ENCODE peak calls at places on chromosome 12, in ten cellular contexts. O is sigmoid colon; X is effector memory CD4-positive, alpha-beta T cell; U is body of pancreas; E is ovary; Q is uterus; H is K562; K is coronary artery; W is neuronal stem cell; Z is aorta. V is an unnamed sample.

GRCh38 chr12:106345739-106346138 is 11.8 kb upstream of the POLR3B start:
- DNase-seq in H (peak), O (no peak), Z (no peak), W (peak), Q (no peak), U (no peak), X (no peak), K (no peak), E (no peak), V (no peak)

GRCh38 chr12:11580125-11580751 is 69.2 kb upstream of the ETV6 start:
- DNase-seq in O (peak), H (no peak), E (no peak), Z (peak), K (no peak), U (no peak), X (no peak), Q (peak), W (no peak), V (no peak)

GRCh38 chr12:124884587-124885438 is 21.1 kb upstream of the SCARB1 start:
- DNase-seq in W (no peak), Q (no peak), U (no peak), Z (no peak), E (no peak), H (peak), O (no peak), X (no peak), K (no peak), V (no peak)

GRCh38 chr12:95615735-95616134 is 64.5 kb upstream of the USP44 start:
- DNase-seq in O (no peak), Z (no peak), X (no peak), E (no peak), U (no peak), H (no peak), W (no peak), Q (no peak), K (no peak), V (no peak)

GRCh38 chr12:53214687-53215455 is 7.8 kb upstream of the ITGB7 start:
- DNase-seq in X (no peak), Z (peak), Q (peak), E (no peak), O (no peak), H (no peak), W (no peak), U (no peak), K (no peak), V (no peak)

GRCh38 chr12:101830391-101831325 is at the start of gene GNPTAB:
- DNase-seq in W (peak), Q (peak), E (peak), Z (peak), K (peak), O (peak), X (peak), U (peak), H (peak), V (peak)

GRCh38 chr12:76531056-76531455 is 28.5 kb downstream of the OSBPL8 start:
- DNase-seq in E (no peak), U (no peak), H (no peak), K (no peak), W (no peak), O (no peak), Z (no peak), X (no peak), Q (no peak), V (no peak)

GRCh38 chr12:82517027-82517426 is 158.7 kb downstream of the METTL25 start:
- DNase-seq in K (no peak), Z (no peak), X (no peak), E (no peak), O (no peak), H (peak), W (no peak), Q (no peak), U (peak), V (no peak)

GRCh38 chr12:68515793-68516192 is 94.9 kb upstream of the RAP1B start:
- DNase-seq in Q (no peak), X (no peak), W (no peak), U (no peak), Z (no peak), K (no peak), H (no peak), E (no peak), O (no peak), V (no peak)

GRCh38 chr12:109736552-109737108 is 23.0 kb downstream of the FAM222A start:
- DNase-seq in W (peak), H (peak), E (no peak), X (no peak), K (no peak), O (peak), Q (peak), U (peak), Z (peak), V (no peak)

GRCh38 chr12:65534105-65534841 is 255.8 kb downstream of the MSRB3 start:
- DNase-seq in E (no peak), U (no peak), Q (no peak), Z (no peak), K (no peak), H (no peak), X (no peak), O (no peak), W (no peak), V (no peak)

GRCh38 chr12:68835333-68835908 is 27.4 kb downstream of the MDM2 start:
- DNase-seq in O (no peak), H (no peak), X (no peak), U (no peak), Q (no peak), K (no peak), Z (no peak), E (no peak), W (no peak), V (no peak)

GRCh38 chr12:118332511-118332910 is 40.2 kb downstream of the TAOK3 start:
- DNase-seq in H (no peak), Z (no peak), Q (no peak), E (no peak), O (no peak), X (no peak), W (no peak), U (no peak), K (no peak), V (no peak)

GRCh38 chr12:91786490-91787272 is 359.0 kb downstream of the BTG1 start:
- DNase-seq in K (no peak), U (no peak), Q (no peak), O (no peak), H (no peak), E (no peak), W (no peak), Z (no peak), X (no peak), V (no peak)

GRCh38 chr12:64404470-64405446 is 566 bp downstream of the XPOT start:
- DNase-seq in U (peak), H (peak), E (peak), X (peak), Q (peak), K (peak), W (no peak), O (peak), Z (peak), V (peak)

GRCh38 chr12:6337958-6338406 is 3.9 kb downstream of the TNFRSF1A start:
- DNase-seq in W (no peak), Z (no peak), Q (peak), K (no peak), U (no peak), X (no peak), H (no peak), O (no peak), E (no peak), V (no peak)

GRCh38 chr12:8823565-8824300 is 1.3 kb downstream of the A2ML1 start:
- DNase-seq in K (no peak), O (no peak), U (peak), H (peak), E (no peak), Q (peak), X (no peak), Z (no peak), W (peak), V (no peak)

GRCh38 chr12:131348226-131349010 is 362.5 kb upstream of the SFSWAP start:
- DNase-seq in H (no peak), Z (no peak), O (no peak), X (no peak), Q (no peak), W (no peak), U (no peak), E (no peak), K (peak), V (peak)

GRCh38 chr12:46461907-46462605 is 89.5 kb upstream of the SLC38A2 start:
- DNase-seq in E (no peak), O (no peak), W (no peak), X (no peak), K (no peak), Q (no peak), Z (no peak), H (no peak), U (no peak), V (no peak)

GRCh38 chr12:94148841-94149780 is 734 bp downstream of the PLXNC1 start:
- DNase-seq in W (peak), U (peak), H (no peak), K (no peak), X (peak), O (no peak), Q (no peak), Z (peak), E (peak), V (no peak)

GRCh38 chr12:56633465-56634241 is 3.5 kb upstream of the BAZ2A start:
- DNase-seq in Q (no peak), Z (no peak), H (no peak), X (no peak), W (no peak), E (no peak), U (no peak), O (no peak), K (no peak), V (no peak)

GRCh38 chr12:9364224-9365176 is 156.3 kb upstream of the PZP start:
- DNase-seq in H (peak), K (no peak), Q (no peak), W (no peak), X (peak), U (no peak), Z (no peak), O (no peak), E (no peak), V (peak)

GRCh38 chr12:22533155-22533554 is 11.2 kb downstream of the C2CD5 start:
- DNase-seq in U (no peak), E (no peak), X (no peak), Z (no peak), H (no peak), W (no peak), K (no peak), O (no peak), Q (no peak), V (no peak)

GRCh38 chr12:132593938-132594358 is 16.4 kb downstream of the LRCOL1 start:
- DNase-seq in Z (peak), U (peak), H (peak), W (peak), O (peak), Q (peak), E (peak), K (no peak), X (no peak), V (peak)

GRCh38 chr12:1691123-1692007 is 495 bp downstream of the ADIPOR2 start:
- DNase-seq in H (peak), Z (no peak), K (no peak), O (peak), U (no peak), X (no peak), Q (peak), E (no peak), W (peak), V (no peak)

GRCh38 chr12:96294831-96295230 is 100.7 kb downstream of the ELK3 start:
- DNase-seq in W (no peak), O (no peak), U (no peak), K (no peak), H (no peak), E (no peak), Z (no peak), X (no peak), Q (no peak), V (no peak)

GRCh38 chr12:46664771-46665287 is 161.0 kb downstream of the SLC38A4 start:
- DNase-seq in Q (peak), U (no peak), Z (no peak), E (no peak), O (no peak), W (no peak), X (no peak), H (peak), K (no peak), V (no peak)

GRCh38 chr12:28568083-28568482 is 377.8 kb downstream of the CCDC91 start:
- DNase-seq in H (no peak), Z (peak), X (no peak), W (no peak), O (peak), E (no peak), Q (peak), U (no peak), K (no peak), V (no peak)

GRCh38 chr12:111686574-111687105 is 787 bp downstream of the ACAD10 start:
- DNase-seq in U (no peak), O (no peak), X (no peak), E (no peak), K (no peak), Z (no peak), Q (no peak), W (no peak), H (peak), V (no peak)

GRCh38 chr12:45214739-45215418 is 1.0 kb upstream of the ANO6 start:
- DNase-seq in Z (no peak), E (peak), K (no peak), X (no peak), H (no peak), Q (peak), W (no peak), U (no peak), O (no peak), V (no peak)

GRCh38 chr12:124774462-124775167 is 89.0 kb downstream of the SCARB1 start:
- DNase-seq in H (peak), U (no peak), E (peak), O (peak), X (no peak), Z (no peak), W (no peak), Q (peak), K (peak), V (no peak)

GRCh38 chr12:73384592-73384991 is 1112.4 kb downstream of the TRHDE start:
- DNase-seq in W (no peak), U (no peak), E (no peak), K (no peak), O (no peak), X (no peak), Z (no peak), Q (no peak), H (no peak), V (no peak)

GRCh38 chr12:91687052-91688017 is 458.3 kb downstream of the BTG1 start:
- DNase-seq in W (no peak), Z (no peak), X (no peak), O (no peak), K (no peak), Q (no peak), H (no peak), U (no peak), E (no peak), V (no peak)

GRCh38 chr12:49165114-49165513 is 23.8 kb downstream of the TUBA1A start:
- DNase-seq in O (no peak), Q (no peak), K (no peak), H (no peak), X (no peak), W (no peak), U (no peak), Z (no peak), E (no peak), V (no peak)

GRCh38 chr12:67802723-67803122 is 154.2 kb downstream of the DYRK2 start:
- DNase-seq in Q (no peak), W (no peak), E (no peak), X (no peak), H (no peak), Z (no peak), K (no peak), U (no peak), O (no peak), V (no peak)

GRCh38 chr12:44532940-44533339 is 343.2 kb downstream of the NELL2 start:
- DNase-seq in O (no peak), E (no peak), H (no peak), W (no peak), X (no peak), U (no peak), Z (no peak), K (no peak), Q (no peak), V (no peak)

GRCh38 chr12:62247646-62248045 is 12.6 kb upstream of the USP15 start:
- DNase-seq in W (no peak), X (no peak), O (no peak), U (no peak), K (no peak), Q (no peak), H (no peak), E (no peak), Z (no peak), V (no peak)

GRCh38 chr12:91383106-91383505 is 200.5 kb upstream of the DCN start:
- DNase-seq in U (no peak), K (no peak), X (no peak), W (no peak), Q (peak), E (no peak), H (no peak), O (no peak), Z (no peak), V (no peak)

GRCh38 chr12:53160000-53160399 is 20.5 kb upstream of the ZNF740 start:
- DNase-seq in E (no peak), W (no peak), X (no peak), Q (no peak), Z (no peak), H (no peak), U (no peak), O (no peak), K (no peak), V (no peak)

DNA sequence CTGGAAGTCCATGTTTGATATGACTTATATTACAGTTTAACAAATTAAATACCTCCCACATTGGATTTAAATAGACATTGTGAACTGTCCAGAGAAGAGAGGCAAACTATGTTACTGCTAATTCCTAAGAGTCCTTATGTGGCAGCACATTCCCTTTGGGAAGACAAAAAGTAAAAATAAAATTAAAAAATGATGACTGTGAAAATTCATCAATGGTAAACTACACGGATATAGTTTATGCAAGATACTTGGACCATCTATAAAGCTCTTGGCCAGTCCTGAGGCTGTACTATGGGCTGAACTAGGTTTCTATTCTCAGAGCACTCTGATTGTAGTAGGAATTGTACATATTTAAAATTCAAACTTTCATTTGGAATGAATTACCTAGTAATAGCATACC is 206.4 kb downstream of the LRRK2 start:
- DNase-seq in U (no peak), E (no peak), K (no peak), H (no peak), Z (no peak), W (no peak), X (no peak), Q (no peak), O (no peak), V (no peak)
- H3K4me3 ChIP-seq in U (no peak), E (no peak), K (no peak), H (no peak), Z (no peak), W (no peak), X (no peak), Q (no peak), O (no peak), V (no peak)

GRCh38 chr12:121144416-121144914 is 11.8 kb downstream of the P2RX7 start:
- DNase-seq in H (no peak), Z (no peak), X (no peak), O (no peak), W (no peak), K (no peak), U (no peak), Q (no peak), E (no peak), V (no peak)

GRCh38 chr12:121142171-121142950 is 9.7 kb downstream of the P2RX7 start:
- DNase-seq in Q (no peak), H (no peak), Z (no peak), X (no peak), O (no peak), W (no peak), U (no peak), K (no peak), E (no peak), V (no peak)

GRCh38 chr12:121139301-121139700 is 6.6 kb downstream of the P2RX7 start:
- DNase-seq in Z (no peak), Q (no peak), X (no peak), W (no peak), H (no peak), K (no peak), E (no peak), U (no peak), O (no peak), V (no peak)

DNA sequence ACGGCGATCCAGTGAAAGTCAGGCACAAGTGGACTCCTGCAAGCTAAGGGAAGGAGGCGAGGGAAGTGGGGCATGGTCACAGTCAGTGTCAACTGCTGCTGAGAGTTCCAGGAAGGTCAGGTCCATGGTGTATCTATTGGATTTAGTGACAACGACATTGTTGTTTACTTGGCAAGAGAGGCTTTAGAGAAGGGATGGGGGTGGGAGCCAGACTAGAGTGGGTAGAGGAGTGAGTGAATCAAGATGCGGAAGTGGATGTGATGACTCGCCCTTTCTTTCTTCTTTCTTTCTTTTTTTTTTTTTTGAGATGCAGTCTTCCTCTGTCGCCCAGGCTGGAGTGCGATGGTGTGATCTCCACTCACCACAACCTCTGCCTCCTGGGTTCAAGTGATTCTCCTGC is 12.5 kb downstream of the P2RX7 start:
- DNase-seq in W (no peak), K (no peak), X (no peak), Q (no peak), E (no peak), U (no peak), H (no peak), Z (no peak), O (no peak), V (no peak)
- H3K27ac ChIP-seq in W (no peak), K (peak), X (no peak), Q (no peak), E (no peak), U (no peak), H (peak), Z (no peak), O (no peak), V (peak)

GRCh38 chr12:12733118-12733517 is 15.9 kb downstream of the CDKN1B start:
- DNase-seq in U (no peak), W (no peak), H (no peak), K (no peak), E (no peak), Z (no peak), X (no peak), O (no peak), Q (no peak), V (no peak)

GRCh38 chr12:12734561-12735071 is 17.4 kb downstream of the CDKN1B start:
- DNase-seq in E (no peak), O (no peak), Q (no peak), X (no peak), U (peak), Z (no peak), W (no peak), K (no peak), H (no peak), V (no peak)

GRCh38 chr12:12735301-12735700 is 18.1 kb downstream of the CDKN1B start:
- DNase-seq in K (no peak), W (no peak), E (no peak), O (no peak), H (no peak), Q (no peak), X (no peak), Z (no peak), U (no peak), V (no peak)

GRCh38 chr12:12734054-12734453 is 16.9 kb downstream of the CDKN1B start:
- DNase-seq in H (no peak), Q (no peak), U (no peak), Z (no peak), K (no peak), X (no peak), W (no peak), E (no peak), O (no peak), V (no peak)

DNA sequence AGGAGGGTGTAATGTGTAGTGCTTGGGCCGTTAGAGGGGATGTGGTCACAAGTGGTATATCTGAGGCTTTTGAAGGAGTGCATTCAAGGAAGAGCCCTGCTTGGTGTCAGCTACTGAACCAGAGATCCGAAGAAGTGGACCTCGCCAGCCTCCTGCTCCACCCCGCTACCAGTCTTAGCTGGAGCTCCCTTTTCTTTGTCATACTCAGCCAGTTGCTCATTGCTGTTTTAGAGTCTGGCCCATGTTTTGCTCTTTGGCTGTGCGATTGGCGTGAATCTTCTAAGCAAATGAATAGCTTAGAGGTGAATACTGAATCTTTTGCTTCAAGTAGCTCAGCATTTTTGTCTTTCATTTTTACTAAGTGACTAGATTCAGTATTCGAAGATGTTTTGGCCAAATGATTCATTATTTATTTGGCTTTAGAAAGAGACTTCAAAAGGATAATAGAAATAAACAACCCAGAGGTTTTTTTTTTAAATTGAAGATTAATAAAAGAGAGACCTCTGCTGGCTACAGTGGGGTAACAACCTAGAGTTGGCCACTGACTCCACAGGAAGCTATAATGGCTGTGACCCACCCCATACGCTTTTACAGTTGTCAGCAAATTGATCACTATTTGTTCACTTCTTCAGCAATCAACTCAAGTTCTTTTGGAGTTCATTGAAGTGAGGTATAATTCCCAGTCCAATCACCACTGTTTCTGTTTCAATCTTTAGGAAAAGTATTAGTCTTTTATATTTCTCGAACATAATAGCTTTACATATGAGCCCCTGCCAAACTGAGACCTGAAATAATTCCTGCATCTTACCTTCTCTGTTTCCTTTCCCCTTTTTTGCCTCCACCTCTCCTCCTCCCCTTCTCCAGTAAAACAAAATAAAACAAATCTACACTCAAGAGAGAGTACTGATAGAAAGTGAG is 19.9 kb downstream of the CDKN1B start:
- DNase-seq in Q (peak), H (no peak), Z (no peak), O (no peak), K (no peak), E (no peak), X (no peak), W (no peak), U (peak), V (no peak)
- H3K4me3 ChIP-seq in Q (no peak), H (no peak), Z (no peak), O (no peak), K (peak), E (no peak), X (peak), W (no peak), U (no peak), V (peak)

GRCh38 chr12:13375583-13376413 is 179.3 kb downstream of the EMP1 start:
- DNase-seq in U (no peak), H (no peak), O (no peak), W (no peak), E (no peak), X (no peak), Q (no peak), Z (no peak), K (no peak), V (no peak)
- H3K27ac ChIP-seq in U (no peak), H (no peak), O (no peak), W (no peak), E (no peak), X (no peak), Q (no peak), Z (no peak), K (no peak), V (no peak)

V was measured in dorsolateral prefrontal cortex.